ENCODE peak calls at places on chromosomes 11 and 22, in ten cellular contexts. Z, I, A, P, X, J, W, Q, Y and G are unnamed samples.

GRCh38 chr11:65505434-65506315 is 6.8 kb downstream of the MALAT1 start:
- DNase-seq in P (no peak), J (peak; percentile 14), W (peak; percentile 64), Q (no peak), Z (no peak), I (no peak), A (no peak), X (no peak), Y (no peak), G (no peak)

GRCh38 chr11:20564811-20565210 is 34.6 kb upstream of the SLC6A5 start:
- DNase-seq in A (no peak), X (no peak), Z (no peak), Q (no peak), I (no peak), W (no peak), P (no peak), Y (no peak), J (no peak), G (no peak)

GRCh38 chr22:47013861-47014635 is 251.6 kb downstream of the TBC1D22A start:
- DNase-seq in Z (no peak), P (no peak), X (no peak), A (no peak), Y (no peak), Q (no peak), W (no peak), I (no peak), J (no peak), G (no peak)

GRCh38 chr11:80899381-80899780 is 1458.6 kb upstream of the TENM4 start:
- DNase-seq in X (no peak), Y (no peak), W (no peak), Q (no peak), P (no peak), Z (no peak), I (no peak), J (peak; percentile 8), A (no peak), G (no peak)

GRCh38 chr22:46781291-46781690 is 18.8 kb downstream of the TBC1D22A start:
- DNase-seq in P (no peak), Z (no peak), X (no peak), W (no peak), Q (no peak), I (no peak), J (no peak), Y (no peak), A (no peak), G (no peak)

GRCh38 chr11:61955031-61955415 is 4.9 kb downstream of the BEST1 start:
- DNase-seq in I (no peak), A (no peak), Y (no peak), Q (peak; percentile 70), X (peak; percentile 49), W (no peak), Z (peak; percentile 45), J (peak; percentile 40), P (peak; percentile 87), G (peak; percentile 86)

GRCh38 chr22:39534092-39534506 is 1.6 kb upstream of the RPS19BP1 start:
- DNase-seq in Q (no peak), I (no peak), Z (no peak), A (no peak), Y (no peak), X (no peak), P (peak; percentile 63), J (no peak), W (no peak), G (no peak)

GRCh38 chr11:35566161-35566560 is 40.7 kb upstream of the PAMR1 start:
- DNase-seq in P (no peak), W (no peak), J (no peak), Z (no peak), A (no peak), I (no peak), Q (no peak), Y (no peak), X (no peak), G (no peak)

GRCh38 chr22:28792491-28793383 is 7.6 kb downstream of the XBP1 start:
- DNase-seq in A (peak; percentile 59), W (no peak), X (no peak), Q (no peak), Y (no peak), P (no peak), I (no peak), J (no peak), Z (no peak), G (no peak)

GRCh38 chr11:23288001-23288783 is 427.9 kb upstream of the CCDC179 start:
- DNase-seq in J (peak; percentile 82), A (no peak), W (no peak), X (no peak), Y (no peak), Z (no peak), I (no peak), P (no peak), Q (no peak), G (no peak)

GRCh38 chr11:57224537-57224936 is 12.5 kb downstream of the APLNR start:
- DNase-seq in Y (no peak), J (peak; percentile 47), X (no peak), P (no peak), Z (peak; percentile 23), W (no peak), A (no peak), Q (no peak), I (no peak), G (no peak)

GRCh38 chr11:109795234-109795633 is 298.0 kb upstream of the ZC3H12C start:
- DNase-seq in J (peak; percentile 76), Y (no peak), X (no peak), Q (no peak), W (no peak), P (no peak), I (no peak), A (peak; percentile 22), Z (no peak), G (no peak)

GRCh38 chr11:44016129-44016528 is 31.7 kb upstream of the ACCSL start:
- DNase-seq in I (no peak), Y (no peak), P (peak; percentile 85), X (no peak), W (no peak), Z (peak; percentile 68), J (peak; percentile 64), A (peak; percentile 26), Q (peak; percentile 71), G (no peak)

GRCh38 chr22:43512279-43512678 is 100.5 kb downstream of the MPPED1 start:
- DNase-seq in X (no peak), P (no peak), A (no peak), Z (no peak), Q (no peak), I (no peak), Y (no peak), W (no peak), J (no peak), G (no peak)
- H3K9me3 ChIP-seq in X (no peaks in the 10 kb centered on the region), P (no peaks in the 10 kb centered on the region), A (no peaks in the 10 kb centered on the region), Z (no peaks in the 10 kb centered on the region), Q (no peaks in the 10 kb centered on the region), I (no peaks in the 10 kb centered on the region), Y (no peaks in the 10 kb centered on the region), W (no peaks in the 10 kb centered on the region), J (peaks cover 3% of the 10 kb centered on the region), G (no peaks in the 10 kb centered on the region)

GRCh38 chr22:48256776-48257689 is 1494.6 kb downstream of the TBC1D22A start:
- DNase-seq in W (no peak), Y (no peak), Z (no peak), P (no peak), Q (no peak), J (no peak), I (no peak), A (no peak), X (no peak), G (no peak)

GRCh38 chr22:48258841-48259240 is 1496.4 kb downstream of the TBC1D22A start:
- DNase-seq in A (no peak), X (no peak), Q (no peak), J (no peak), W (no peak), I (no peak), P (no peak), Y (no peak), Z (no peak), G (no peak)

GRCh38 chr22:48256041-48256739 is 1493.7 kb downstream of the TBC1D22A start:
- DNase-seq in P (no peak), W (no peak), Q (no peak), J (no peak), A (no peak), X (no peak), Y (no peak), Z (no peak), I (no peak), G (no peak)

GRCh38 chr22:48258108-48258705 is 1495.8 kb downstream of the TBC1D22A start:
- DNase-seq in P (no peak), Y (no peak), J (no peak), I (no peak), Z (no peak), W (peak; percentile 60), Q (no peak), X (no peak), A (no peak), G (no peak)

GRCh38 chr22:48257690-48258065 is 1495.2 kb downstream of the TBC1D22A start:
- DNase-seq in X (no peak), Y (no peak), W (no peak), P (no peak), I (no peak), Q (no peak), Z (peak; percentile 20), J (no peak), A (no peak), G (no peak)
- H3K9me3 ChIP-seq in X (no peaks in the 10 kb centered on the region), Y (no peaks in the 10 kb centered on the region), W (no peaks in the 10 kb centered on the region), P (no peaks in the 10 kb centered on the region), I (no peaks in the 10 kb centered on the region), Q (no peaks in the 10 kb centered on the region), Z (no peaks in the 10 kb centered on the region), J (peaks cover 15% of the 10 kb centered on the region), A (no peaks in the 10 kb centered on the region), G (no peaks in the 10 kb centered on the region)

GRCh38 chr11:70530010-70530409 is 131.7 kb downstream of the CTTN start:
- DNase-seq in A (no peak), Q (no peak), W (no peak), Z (no peak), I (no peak), Y (no peak), P (peak; percentile 7), J (no peak), X (no peak), G (no peak)

GRCh38 chr11:70528794-70529580 is 130.7 kb downstream of the CTTN start:
- DNase-seq in X (no peak), Z (no peak), J (no peak), Y (no peak), Q (no peak), I (no peak), P (peak; percentile 29), A (no peak), W (no peak), G (no peak)

GRCh38 chr11:70531281-70532065 is 133.1 kb downstream of the CTTN start:
- DNase-seq in I (no peak), J (no peak), Q (peak; percentile 5), X (no peak), P (peak; percentile 29), Z (no peak), W (no peak), Y (no peak), A (no peak), G (no peak)

GRCh38 chr11:70532066-70532440 is 133.7 kb downstream of the CTTN start:
- DNase-seq in Q (peak; percentile 1), W (no peak), J (peak; percentile 51), P (peak; percentile 20), A (no peak), Z (no peak), X (no peak), Y (no peak), I (no peak), G (no peak)

GRCh38 chr11:70530629-70531185 is 132.4 kb downstream of the CTTN start:
- DNase-seq in W (no peak), P (no peak), Q (peak; percentile 0), Y (no peak), Z (no peak), X (no peak), J (no peak), I (no peak), A (no peak), G (no peak)
- H3K9me3 ChIP-seq in W (no peaks in the 10 kb centered on the region), P (no peaks in the 10 kb centered on the region), Q (no peaks in the 10 kb centered on the region), Y (no peaks in the 10 kb centered on the region), Z (no peaks in the 10 kb centered on the region), X (no peaks in the 10 kb centered on the region), J (no peaks in the 10 kb centered on the region), I (no peaks in the 10 kb centered on the region), A (no peaks in the 10 kb centered on the region), G (no peaks in the 10 kb centered on the region)

GRCh38 chr22:49012695-49013094 is 815.0 kb downstream of the BRD1 start:
- DNase-seq in P (no peak), Q (no peak), X (no peak), W (no peak), I (no peak), Y (no peak), J (no peak), A (no peak), Z (no peak), G (no peak)
- H3K9me3 ChIP-seq in P (no peaks in the 10 kb centered on the region), Q (no peaks in the 10 kb centered on the region), X (no peaks in the 10 kb centered on the region), W (no peaks in the 10 kb centered on the region), I (no peaks in the 10 kb centered on the region), Y (no peaks in the 10 kb centered on the region), J (no peaks in the 10 kb centered on the region), A (no peaks in the 10 kb centered on the region), Z (no peaks in the 10 kb centered on the region), G (no peaks in the 10 kb centered on the region)